ENCODE peak calls at places on chromosomes 11 and 22, in seven cellular contexts. W is stimulated activated CD8-positive, alpha-beta memory T cell treated with anti-CD3 and anti-CD28 coated beads, Interleukin-15, amount 100 ng/mL, for 24 hours; X is activated CD4-positive, alpha-beta T cell treated with anti-CD3 and anti-CD28 coated beads, Interleukin-2, amount 10 ng/mL, durations not matched to agents 7 days and 5 days; G is activated naive CD4-positive, alpha-beta T cell treated with Interleukin-2 at 50 U/mL for 16 hours; Z is stimulated activated CD4-positive, alpha-beta T cell treated with anti-CD3 and anti-CD28 coated beads, Interleukin-4, amount 100 ng/mL, for 1 hour; D is choroid plexus epithelial cell; J is Ammon's horn. P is an unnamed sample.

GRCh38 chr11:111047376-111047775 is 198.1 kb upstream of the POU2AF2 start:
- DNase-seq in X (no peak), W (no peak), D (no peak), G (no peak), Z (no peak), J (no peak), P (no peak)

GRCh38 chr11:128949791-128950454 is 7.3 kb upstream of the TP53AIP1 start:
- DNase-seq in D (peak; percentile 12), X (no peak), W (no peak), J (no peak), G (no peak), Z (no peak), P (no peak)

GRCh38 chr11:68817554-68817953 is 24.2 kb downstream of the CPT1A start:
- DNase-seq in D (no peak), G (no peak), W (no peak), Z (no peak), J (no peak), X (no peak), P (no peak)

GRCh38 chr22:35749808-35750207 is 32.1 kb downstream of the APOL5 start:
- DNase-seq in Z (no peak), G (no peak), D (no peak), W (no peak), J (no peak), X (no peak), P (no peak)

GRCh38 chr11:26976389-26976788 is 17.5 kb upstream of the FIBIN start:
- DNase-seq in J (no peak), X (no peak), W (no peak), G (no peak), Z (no peak), D (peak; percentile 87), P (no peak)

GRCh38 chr11:132844956-132845355 is 687.3 kb downstream of the OPCML start:
- DNase-seq in D (peak; percentile 91), Z (no peak), X (no peak), G (no peak), W (no peak), J (no peak), P (no peak)

GRCh38 chr11:28566643-28567042 is 458.5 kb downstream of the METTL15 start:
- DNase-seq in Z (no peak), W (no peak), J (peak; percentile 70), G (no peak), D (peak; percentile 95), X (no peak), P (no peak)

GRCh38 chr22:32080904-32081303 is 37.8 kb downstream of the SLC5A1 start:
- DNase-seq in D (peak; percentile 83), X (peak; percentile 40), J (peak; percentile 59), W (no peak), Z (peak; percentile 4), G (peak; percentile 22), P (no peak)

GRCh38 chr11:2802389-2803185 is 83.0 kb downstream of the CDKN1C start:
- DNase-seq in D (no peak), G (no peak), W (no peak), Z (no peak), X (no peak), J (no peak), P (no peak)

GRCh38 chr22:42444060-42444904 is 12.1 kb upstream of the NFAM1 start:
- DNase-seq in Z (peak; percentile 75), G (peak; percentile 83), W (peak; percentile 24), X (peak; percentile 86), D (peak; percentile 93), J (peak; percentile 87), P (peak; percentile 54)

GRCh38 chr11:76102772-76103171 is 103.5 kb downstream of the WNT11 start:
- DNase-seq in G (no peak), W (no peak), X (no peak), Z (no peak), J (no peak), D (peak; percentile 65), P (no peak)

GRCh38 chr22:38272373-38273134 is at the start of gene TMEM184B:
- DNase-seq in D (peak; percentile 74), G (peak; percentile 83), X (peak; percentile 78), J (peak; percentile 84), W (peak; percentile 68), Z (peak; percentile 83), P (peak; percentile 49)

GRCh38 chr11:124920870-124921609 is 2.0 kb downstream of the HEPN1 start:
- DNase-seq in J (no peak), D (peak; percentile 69), Z (peak; percentile 83), G (peak; percentile 74), W (peak; percentile 46), X (peak; percentile 78), P (peak; percentile 59)

GRCh38 chr11:122954455-122954854 is 27.2 kb downstream of the BSX start:
- DNase-seq in G (no peak), X (no peak), Z (no peak), W (no peak), J (no peak), D (no peak), P (no peak)

GRCh38 chr22:27391092-27391770 is 410.3 kb downstream of the MN1 start:
- DNase-seq in Z (no peak), G (no peak), X (no peak), D (peak; percentile 62), W (no peak), J (no peak), P (no peak)

GRCh38 chr11:3200388-3201111 is 18.1 kb downstream of the MRGPRG start:
- DNase-seq in J (no peak), Z (no peak), D (no peak), G (no peak), X (no peak), W (no peak), P (no peak)

GRCh38 chr11:472816-473215 is 22.7 kb downstream of the PTDSS2 start:
- DNase-seq in W (no peak), Z (no peak), J (no peak), D (no peak), G (no peak), X (no peak), P (no peak)

GRCh38 chr11:110858556-110858921 is 146.3 kb upstream of the ARHGAP20 start:
- DNase-seq in G (no peak), X (no peak), Z (no peak), D (peak; percentile 74), W (no peak), J (no peak), P (no peak)

GRCh38 chr11:47572715-47573255 is 6.0 kb downstream of the KBTBD4 start:
- DNase-seq in X (no peak), Z (no peak), J (no peak), W (no peak), G (no peak), D (peak; percentile 43), P (no peak)

GRCh38 chr22:17717708-17718107 is 56.6 kb downstream of the BID start:
- DNase-seq in X (no peak), J (no peak), Z (no peak), G (no peak), D (peak; percentile 66), W (no peak), P (no peak)

GRCh38 chr11:34984514-34984913 is 68.1 kb downstream of the PDHX start:
- DNase-seq in D (no peak), J (no peak), G (no peak), W (no peak), X (no peak), Z (no peak), P (no peak)

GRCh38 chr11:47355283-47356128 is 3.0 kb upstream of the MYBPC3 start:
- DNase-seq in W (no peak), Z (no peak), G (no peak), J (peak; percentile 94), X (peak; percentile 28), D (peak; percentile 94), P (no peak)

GRCh38 chr11:4543561-4543960 is 1.4 kb upstream of the OR52M1 start:
- DNase-seq in D (no peak), J (no peak), X (no peak), Z (no peak), W (no peak), G (no peak), P (no peak)

GRCh38 chr11:20672575-20672974 is 3.2 kb downstream of the NELL1 start:
- DNase-seq in W (no peak), J (peak; percentile 12), G (no peak), Z (no peak), D (peak; percentile 13), X (no peak), P (no peak)

GRCh38 chr11:27904358-27905055 is 203.4 kb downstream of the KIF18A start:
- DNase-seq in D (no peak), X (no peak), J (no peak), G (no peak), Z (no peak), W (no peak), P (no peak)

GRCh38 chr11:29310016-29310415 is 706.8 kb downstream of the KCNA4 start:
- DNase-seq in G (no peak), J (no peak), Z (no peak), X (no peak), D (peak; percentile 92), W (no peak), P (no peak)

GRCh38 chr22:42932857-42933782 is 76.0 kb upstream of the ARFGAP3 start:
- DNase-seq in J (no peak), X (no peak), Z (peak; percentile 10), G (peak; percentile 39), D (no peak), W (no peak), P (peak; percentile 17)

GRCh38 chr11:83278351-83278750 is 7.8 kb downstream of the CCDC90B start:
- DNase-seq in Z (no peak), X (no peak), D (peak; percentile 71), W (no peak), J (no peak), G (no peak), P (no peak)

GRCh38 chr11:131744847-131745246 is 374.4 kb downstream of the NTM start:
- DNase-seq in X (no peak), G (no peak), Z (no peak), W (no peak), J (no peak), D (peak; percentile 75), P (no peak)

GRCh38 chr11:9574806-9575530 is 1.5 kb downstream of the WEE1 start:
- DNase-seq in G (peak; percentile 36), J (no peak), W (no peak), X (peak; percentile 22), Z (no peak), D (peak; percentile 88), P (no peak)

GRCh38 chr11:112143597-112143996 is 20.3 kb downstream of the IL18 start:
- DNase-seq in W (no peak), J (no peak), Z (no peak), X (no peak), D (no peak), G (no peak), P (no peak)

GRCh38 chr11:70398834-70399680 is 728 bp downstream of the CTTN start:
- DNase-seq in J (no peak), G (no peak), Z (no peak), X (no peak), D (no peak), W (no peak), P (no peak)

GRCh38 chr11:12539570-12539969 is 134.7 kb upstream of the TEAD1 start:
- DNase-seq in G (no peak), J (peak; percentile 21), D (peak; percentile 87), W (no peak), X (no peak), Z (no peak), P (no peak)

GRCh38 chr11:6418958-6419611 is at the start of gene APBB1:
- DNase-seq in X (peak; percentile 64), Z (peak; percentile 79), G (peak; percentile 73), D (peak; percentile 61), W (peak; percentile 48), J (peak; percentile 77), P (peak; percentile 44)

GRCh38 chr22:22121445-22121844 is 123.1 kb upstream of the VPREB1 start:
- DNase-seq in W (no peak), J (no peak), D (no peak), G (no peak), Z (no peak), X (no peak), P (no peak)

GRCh38 chr11:118715245-118715807 is 35.9 kb upstream of the TREH start:
- DNase-seq in W (no peak), J (no peak), G (no peak), Z (no peak), D (no peak), X (no peak), P (no peak)

GRCh38 chr11:44609028-44609782 is 43.7 kb downstream of the CD82 start:
- DNase-seq in G (peak; percentile 47), X (peak; percentile 44), J (no peak), D (no peak), W (no peak), Z (peak; percentile 25), P (no peak)